ENCODE peak calls at places on chromosome 17, in eight cellular contexts. L is heart left ventricle, T is endothelial cell of umbilical vein, W is suprapubic skin, V is transverse colon, Y is H1, J is H54, Z is prostate gland. H is an unnamed sample.

GRCh38 chr17:76371656-76372628 is 12.5 kb upstream of the SPHK1 start:
- DNase-seq in L (no peak), T (peak), W (no peak), V (no peak), Y (no peak), J (no peak), Z (no peak), H (no peak)

GRCh38 chr17:10875411-10875810 is 37.5 kb upstream of the PIRT start:
- DNase-seq in L (no peak), T (no peak), W (no peak), V (no peak), Y (peak), J (no peak), Z (no peak), H (peak)

GRCh38 chr17:48215583-48216139 is 108.1 kb downstream of the SNX11 start:
- DNase-seq in L (no peak), T (peak), W (no peak), V (peak), Y (peak), J (peak), Z (no peak), H (peak)

GRCh38 chr17:27155866-27156265 is 138.0 kb upstream of the WSB1 start:
- DNase-seq in L (no peak), T (no peak), W (no peak), V (no peak), Y (no peak), J (no peak), Z (no peak), H (no peak)

GRCh38 chr17:59373879-59374495 is 42.5 kb downstream of the YPEL2 start:
- DNase-seq in L (no peak), T (no peak), W (no peak), V (no peak), Y (no peak), J (no peak), Z (no peak), H (no peak)

GRCh38 chr17:32755045-32755805 is 121.7 kb downstream of the MYO1D start:
- DNase-seq in L (no peak), T (peak), W (no peak), V (no peak), Y (no peak), J (peak), Z (no peak), H (peak)

GRCh38 chr17:48767263-48767774 is 38.8 kb upstream of the HOXB13 start:
- DNase-seq in L (no peak), T (no peak), W (no peak), V (no peak), Y (no peak), J (no peak), Z (no peak), H (no peak)

GRCh38 chr17:72656114-72656763 is 436.2 kb downstream of the SLC39A11 start:
- DNase-seq in L (no peak), T (no peak), W (no peak), V (no peak), Y (no peak), J (no peak), Z (no peak), H (no peak)

GRCh38 chr17:27475981-27476895 is 20.0 kb downstream of the KSR1 start:
- DNase-seq in L (no peak), T (no peak), W (no peak), V (no peak), Y (no peak), J (no peak), Z (no peak), H (no peak)

GRCh38 chr17:7479139-7479388 is 367 bp downstream of the ZBTB4 start:
- DNase-seq in L (no peak), T (no peak), W (no peak), V (no peak), Y (no peak), J (no peak), Z (no peak), H (no peak)

GRCh38 chr17:7478276-7479138 is 924 bp downstream of the ZBTB4 start:
- DNase-seq in L (peak), T (peak), W (no peak), V (peak), Y (peak), J (peak), Z (peak), H (peak)

GRCh38 chr17:7476951-7477350 is 2.5 kb downstream of the ZBTB4 start:
- DNase-seq in L (no peak), T (no peak), W (no peak), V (no peak), Y (no peak), J (no peak), Z (no peak), H (no peak)

GRCh38 chr17:7476474-7476873 is 3.0 kb downstream of the ZBTB4 start:
- DNase-seq in L (no peak), T (peak), W (no peak), V (no peak), Y (no peak), J (peak), Z (no peak), H (no peak)

DNA sequence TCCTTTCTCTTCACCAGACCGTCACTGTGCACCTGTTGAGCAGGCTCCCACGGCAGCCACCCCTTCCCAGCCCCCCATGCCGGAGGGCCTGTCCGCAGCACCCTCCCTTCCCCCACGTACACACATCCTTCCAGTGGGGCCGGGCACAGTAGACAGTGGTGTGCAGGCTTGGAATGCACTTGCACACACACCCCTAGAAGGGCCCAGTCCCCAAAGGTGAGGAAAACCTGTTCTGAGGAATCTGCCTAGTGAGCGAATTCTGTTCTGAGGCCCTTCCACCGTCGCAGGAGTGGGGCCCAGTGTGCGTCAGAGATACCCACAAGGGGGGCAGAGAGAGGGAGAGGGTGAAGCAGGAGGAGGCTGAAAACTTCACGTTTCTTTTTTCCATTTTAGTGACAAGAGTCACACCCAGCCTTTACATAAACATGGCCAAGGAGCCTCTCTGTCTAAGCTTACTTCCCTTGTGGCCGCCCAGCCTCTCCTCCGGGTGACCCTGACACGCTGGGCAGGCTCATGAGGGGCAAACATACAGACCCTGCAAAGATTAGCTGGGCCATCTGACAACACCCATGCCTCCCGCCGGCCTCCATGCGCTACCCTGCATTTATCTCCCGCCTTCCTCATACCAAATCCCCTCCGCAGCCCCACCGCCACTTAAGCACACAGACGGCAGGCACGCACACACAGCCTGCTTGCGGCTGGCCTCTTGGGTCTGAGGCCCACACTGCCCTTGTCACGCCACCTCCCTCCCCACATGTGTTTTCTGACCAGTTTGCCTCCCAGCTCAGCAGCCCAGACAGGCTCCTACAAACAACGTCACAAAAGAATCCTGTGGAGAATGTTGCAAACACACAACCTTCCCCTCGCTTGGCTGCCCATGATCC is 1.8 kb downstream of the ZBTB4 start:
- DNase-seq in L (peak), T (peak), W (no peak), V (peak), Y (no peak), J (no peak), Z (no peak), H (peak)
- TF ChIP-seq POLR2A in L (no peak), T (no peak), W (no peak), V (no peak), Y (no peak), J (no peak), Z (peak), H (no peak)

GRCh38 chr17:4710693-4711634 is 532 bp downstream of the ARRB2 start:
- DNase-seq in L (no peak), T (no peak), W (peak), V (peak), Y (no peak), J (no peak), Z (no peak), H (no peak)
- TF ChIP-seq POLR2A in L (no peak), T (no peak), W (no peak), V (peak), Y (no peak), J (no peak), Z (no peak), H (no peak)

DNA sequence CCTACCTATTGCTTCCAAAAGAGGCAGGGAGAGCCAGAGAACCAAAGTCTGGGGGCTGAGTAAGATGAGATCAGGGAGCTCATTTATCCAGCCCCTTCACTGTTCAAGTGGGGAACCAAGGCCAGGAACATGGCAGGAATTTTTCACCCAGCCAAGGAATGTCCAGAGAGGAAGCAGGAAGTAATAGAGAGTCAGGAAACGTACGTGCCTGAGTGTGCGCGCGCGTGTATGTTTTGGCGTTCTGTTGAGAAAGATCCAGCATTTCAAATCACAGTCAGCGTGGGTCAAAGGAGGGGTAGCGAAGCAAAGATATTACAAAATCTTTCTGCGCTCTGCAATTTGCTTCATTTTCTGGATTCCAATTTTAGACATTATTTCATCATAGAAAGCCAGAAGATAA is 41.9 kb upstream of the WSCD1 start:
- DNase-seq in L (no peak), T (peak), W (no peak), V (no peak), Y (no peak), J (no peak), Z (no peak), H (no peak)
- TF ChIP-seq POLR2A in L (no peak), T (no peak), W (no peak), V (no peak), Y (no peak), J (no peak), Z (no peak), H (no peak)

DNA sequence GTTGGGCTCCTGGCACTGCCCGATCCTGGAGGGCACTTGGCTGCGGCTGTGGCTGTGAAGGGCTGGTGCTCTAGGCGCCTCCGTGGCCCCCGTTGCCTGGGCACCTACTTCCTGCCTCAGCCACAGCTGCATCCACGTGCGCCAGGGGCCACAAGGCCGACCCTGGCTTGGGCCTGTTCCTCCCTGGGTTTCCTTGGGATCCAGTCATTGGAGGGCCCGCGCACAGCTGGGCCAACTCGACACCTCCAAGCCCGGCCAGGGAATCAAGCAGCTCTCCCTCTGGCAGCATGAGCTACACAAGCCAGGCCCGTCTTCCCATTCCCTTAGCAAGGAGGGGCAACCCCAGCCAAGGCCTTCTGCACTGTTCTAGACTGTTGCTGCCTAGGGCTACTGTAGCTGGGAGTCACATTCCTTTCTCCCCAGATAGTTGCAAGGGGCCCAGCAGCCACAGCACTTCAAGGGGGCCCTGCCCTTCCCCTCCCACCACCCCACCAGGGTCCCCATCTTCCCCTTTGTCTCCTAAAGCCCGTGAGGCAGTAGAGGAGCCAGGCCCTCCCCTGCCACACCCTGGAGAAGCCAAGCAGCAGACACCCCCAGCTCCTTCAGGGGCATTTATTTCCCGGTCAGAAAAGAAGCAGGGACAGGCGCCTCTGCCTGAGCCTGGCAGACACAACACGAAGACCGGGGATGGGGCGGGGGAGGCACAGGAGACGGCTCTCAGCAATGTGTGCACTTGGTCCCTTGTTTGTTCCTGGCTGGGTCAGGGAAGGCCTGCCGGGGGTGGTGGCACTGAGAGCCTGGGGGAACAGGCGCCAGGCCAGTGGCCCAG is 3.8 kb downstream of the ARHGDIA start:
- DNase-seq in L (no peak), T (no peak), W (no peak), V (peak), Y (peak), J (no peak), Z (no peak), H (no peak)
- TF ChIP-seq POLR2A in L (no peak), T (peak), W (no peak), V (peak), Y (peak), J (peak), Z (no peak), H (peak)

GRCh38 chr17:67376892-67377726 is at the start of gene PITPNC1:
- DNase-seq in L (peak), T (peak), W (peak), V (peak), Y (peak), J (peak), Z (peak), H (peak)
- TF ChIP-seq POLR2A in L (peak), T (peak), W (no peak), V (peak), Y (peak), J (peak), Z (peak), H (peak)

DNA sequence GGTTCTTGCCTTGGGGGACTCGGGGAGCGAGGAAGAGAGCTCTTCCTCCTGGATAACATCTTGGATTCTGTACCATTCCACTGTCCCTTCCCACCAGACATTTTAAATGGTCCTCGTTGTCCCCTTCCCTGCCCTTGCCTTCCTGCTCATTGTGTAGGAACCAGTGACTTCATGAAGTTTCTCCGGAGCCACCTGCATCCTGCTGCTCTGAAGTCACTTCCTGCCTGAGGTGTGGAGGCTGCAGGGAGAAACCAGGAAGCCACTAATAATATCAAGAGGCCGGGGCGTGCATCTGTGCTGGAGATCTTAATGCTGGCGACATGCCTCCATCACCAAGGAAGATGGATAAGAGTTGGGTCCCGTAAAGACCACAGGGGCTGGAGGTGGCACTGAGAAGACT is 6.2 kb upstream of the SLC16A13 start:
- DNase-seq in L (peak), T (peak), W (no peak), V (peak), Y (no peak), J (no peak), Z (no peak), H (no peak)
- TF ChIP-seq POLR2A in L (no peak), T (no peak), W (no peak), V (no peak), Y (no peak), J (no peak), Z (no peak), H (no peak)

GRCh38 chr17:82243648-82244412 is 15.0 kb downstream of the SLC16A3 start:
- DNase-seq in L (no peak), T (no peak), W (no peak), V (no peak), Y (no peak), J (no peak), Z (no peak), H (no peak)

GRCh38 chr17:82246365-82247174 is 17.7 kb downstream of the SLC16A3 start:
- DNase-seq in L (peak), T (peak), W (peak), V (peak), Y (no peak), J (peak), Z (no peak), H (no peak)

GRCh38 chr17:82244413-82245140 is 15.7 kb downstream of the SLC16A3 start:
- DNase-seq in L (no peak), T (peak), W (no peak), V (peak), Y (no peak), J (no peak), Z (no peak), H (peak)

GRCh38 chr17:82246040-82246364 is 17.2 kb downstream of the SLC16A3 start:
- DNase-seq in L (no peak), T (no peak), W (no peak), V (no peak), Y (no peak), J (no peak), Z (no peak), H (no peak)

DNA sequence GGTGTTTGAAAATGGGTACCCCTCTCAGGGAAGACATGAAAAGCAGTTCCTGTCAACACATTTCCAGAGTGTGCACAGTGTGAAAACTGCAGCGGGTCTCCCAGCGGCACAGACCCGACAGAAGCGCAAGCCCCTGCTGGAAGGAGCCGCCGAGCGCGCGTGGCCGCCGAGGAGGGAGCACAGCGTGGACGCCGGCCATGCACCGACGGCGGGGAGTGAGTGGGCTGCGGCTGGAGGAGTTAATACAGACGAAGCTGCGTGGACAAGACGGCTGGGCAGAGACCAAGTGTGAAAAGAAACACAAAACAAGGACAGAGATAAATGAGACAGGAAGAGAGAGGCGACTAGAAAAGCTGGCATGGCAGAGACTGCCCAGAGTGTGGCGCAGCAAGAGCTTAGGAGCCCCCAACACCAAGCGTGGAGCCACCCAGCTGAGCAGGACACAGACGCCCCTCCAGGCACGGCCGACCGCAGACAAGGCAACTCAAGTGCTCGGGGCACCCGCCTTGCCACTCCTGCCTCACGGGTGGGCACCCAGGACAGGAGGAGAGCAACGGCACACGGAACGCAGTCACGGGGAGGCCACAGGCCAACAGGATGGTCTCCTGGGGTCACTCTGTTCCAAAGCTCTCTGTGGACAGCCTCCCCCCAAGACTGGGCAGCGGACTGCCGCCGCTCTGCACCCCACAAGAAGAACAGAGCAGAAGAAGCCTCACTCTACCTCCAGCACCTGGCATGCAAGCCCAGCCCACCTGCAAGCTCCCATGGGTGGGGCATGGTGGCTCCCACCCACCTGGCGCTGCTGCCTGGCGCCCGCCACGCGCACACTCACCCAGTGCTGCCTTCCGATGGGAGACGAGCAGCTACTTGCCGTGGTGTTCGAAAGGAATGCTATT is 16.6 kb downstream of the SLC16A3 start:
- DNase-seq in L (no peak), T (no peak), W (no peak), V (no peak), Y (no peak), J (no peak), Z (no peak), H (no peak)
- TF ChIP-seq POLR2A in L (no peak), T (no peak), W (no peak), V (no peak), Y (no peak), J (no peak), Z (no peak), H (no peak)

H was measured in erythroblast.